ENCODE peak calls at places on chromosome 9, in five cellular contexts. U, N, M, I and P are unnamed samples.

GRCh38 chr9:122562134-122562760 is 9.3 kb downstream of the OR1N2 start:
- DNase-seq in U (no peak), N (no peak), M (no peak), I (no peak), P (no peak)

GRCh38 chr9:121498150-121498486 is 1.5 kb downstream of the GGTA1 start:
- DNase-seq in U (peak), N (peak), M (peak), I (peak), P (peak)

GRCh38 chr9:114837923-114838322 is 32.1 kb upstream of the TNFSF15 start:
- DNase-seq in U (no peak), N (no peak), M (no peak), I (no peak), P (no peak)

GRCh38 chr9:81687521-81688261 is 1.7 kb downstream of the TLE1 start:
- DNase-seq in U (no peak), N (no peak), M (no peak), I (peak), P (no peak)

GRCh38 chr9:79975471-79976316 is 403.9 kb downstream of the TLE4 start:
- DNase-seq in U (no peak), N (no peak), M (no peak), I (peak), P (no peak)

GRCh38 chr9:78365979-78366697 is 69.2 kb downstream of the PSAT1 start:
- DNase-seq in U (peak), N (no peak), M (no peak), I (no peak), P (no peak)

GRCh38 chr9:126935630-126936029 is 21.0 kb downstream of the RALGPS1 start:
- DNase-seq in U (no peak), N (no peak), M (no peak), I (no peak), P (no peak)

GRCh38 chr9:136302527-136302926 is 1.4 kb downstream of the CCDC187 start:
- DNase-seq in U (no peak), N (no peak), M (no peak), I (no peak), P (no peak)

GRCh38 chr9:97853056-97853843 is at the start of gene FOXE1:
- DNase-seq in U (no peak), N (no peak), M (no peak), I (no peak), P (no peak)

GRCh38 chr9:97307500-97308163 is at the start of gene CCDC180:
- DNase-seq in U (no peak), N (no peak), M (no peak), I (no peak), P (no peak)

GRCh38 chr9:36031774-36032565 is 4.7 kb upstream of the RECK start:
- DNase-seq in U (no peak), N (no peak), M (no peak), I (no peak), P (no peak)

GRCh38 chr9:19522558-19522957 is 113.7 kb downstream of the ACER2 start:
- DNase-seq in U (no peak), N (no peak), M (no peak), I (no peak), P (no peak)

GRCh38 chr9:114954986-114955623 is 24.7 kb upstream of the TNFSF8 start:
- DNase-seq in U (no peak), N (no peak), M (no peak), I (no peak), P (no peak)

GRCh38 chr9:125332527-125332926 is 70.9 kb downstream of the GAPVD1 start:
- DNase-seq in U (peak), N (no peak), M (no peak), I (no peak), P (no peak)

DNA sequence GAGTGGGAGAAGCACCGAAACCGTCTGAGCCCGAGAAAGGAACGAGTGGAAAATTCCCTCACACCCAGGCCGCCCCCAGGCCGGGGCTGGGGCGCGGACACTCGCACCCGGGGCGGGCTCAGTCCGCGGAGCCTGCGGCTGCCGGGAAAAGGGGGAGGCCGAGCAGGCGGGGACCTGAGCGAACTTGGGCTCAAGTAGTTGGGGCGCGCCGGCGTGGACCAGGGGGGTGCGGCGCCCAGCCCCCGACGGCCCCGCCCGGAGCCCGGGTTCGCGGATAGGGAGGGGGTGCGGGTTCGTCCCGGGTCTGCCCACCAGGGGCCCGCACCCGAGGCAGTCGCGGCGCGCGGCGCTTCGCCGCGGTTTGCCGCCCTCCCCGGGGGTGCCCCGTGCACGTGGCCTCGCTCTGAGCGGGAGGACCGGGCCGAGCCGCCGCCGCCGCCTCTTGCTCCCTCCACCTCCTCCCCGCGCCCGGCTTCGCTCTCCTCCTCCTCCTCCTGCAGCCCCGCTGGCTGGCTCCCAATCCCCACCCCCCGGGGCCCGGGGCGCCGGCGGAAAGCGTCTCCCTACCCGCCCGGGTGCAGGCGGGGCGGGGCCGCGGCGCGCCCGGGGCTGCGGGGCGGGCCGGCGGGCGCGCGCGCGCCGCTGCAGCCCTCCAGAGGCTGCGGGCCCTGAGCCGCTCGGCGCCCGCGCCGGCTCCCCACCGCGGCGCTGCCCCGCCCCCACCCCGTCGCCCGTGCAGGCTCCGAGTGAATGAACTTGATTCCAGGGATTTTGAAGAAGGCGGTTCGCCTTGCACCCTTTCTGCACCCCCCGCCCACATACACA is 1.2 kb upstream of the NFIB start:
- DNase-seq in U (peak), N (peak), M (no peak), I (peak), P (no peak)
- H3K4me3 ChIP-seq in U (peak), N (no peak), M (peak), I (peak), P (peak)

GRCh38 chr9:105455836-105456475 is 8.1 kb downstream of the FSD1L start:
- DNase-seq in U (no peak), N (no peak), M (no peak), I (no peak), P (no peak)

GRCh38 chr9:105452185-105452584 is 4.4 kb downstream of the FSD1L start:
- DNase-seq in U (no peak), N (no peak), M (no peak), I (no peak), P (no peak)

GRCh38 chr9:105458404-105458803 is 10.6 kb downstream of the FSD1L start:
- DNase-seq in U (no peak), N (no peak), M (no peak), I (no peak), P (no peak)

GRCh38 chr9:105459329-105459728 is 11.5 kb downstream of the FSD1L start:
- DNase-seq in U (no peak), N (no peak), M (no peak), I (no peak), P (no peak)

DNA sequence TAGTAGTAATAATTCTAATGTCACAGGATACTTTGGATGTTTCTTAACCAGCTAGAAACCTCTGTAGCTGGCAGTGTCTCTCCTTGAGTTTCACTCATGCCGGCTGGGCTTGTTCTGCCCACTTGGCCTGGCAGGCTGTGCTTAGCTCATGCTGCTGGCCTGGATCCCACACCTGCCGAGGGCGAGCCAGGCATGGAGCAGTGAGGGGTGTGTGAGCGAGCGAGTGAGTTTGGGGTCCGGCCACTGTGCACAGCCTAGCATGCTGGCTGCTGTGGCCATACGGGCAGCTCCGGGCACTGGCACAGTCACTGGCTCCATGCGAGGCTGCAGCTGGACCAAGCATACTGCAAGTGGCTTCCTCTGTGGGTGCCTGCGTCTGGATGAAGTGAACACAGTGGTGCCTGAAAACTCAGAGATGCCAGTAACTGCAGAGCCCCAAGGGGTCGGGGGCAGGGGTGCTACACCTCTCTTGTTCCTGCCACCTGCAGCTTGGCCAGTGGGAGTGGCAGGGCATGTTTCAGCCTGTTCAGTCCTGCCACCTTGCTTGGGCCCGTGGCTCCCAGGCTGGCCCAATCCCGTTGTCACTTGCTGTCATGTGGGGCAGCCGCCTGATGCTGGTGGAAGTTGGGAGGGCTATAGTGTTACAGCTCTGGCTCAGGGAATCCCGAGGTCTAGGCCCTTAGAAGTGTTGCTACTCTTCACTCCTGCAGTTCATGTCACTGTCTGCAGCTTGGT is 9.9 kb downstream of the FSD1L start:
- DNase-seq in U (no peak), N (no peak), M (no peak), I (peak), P (no peak)
- H3K4me3 ChIP-seq in U (no peak), N (no peak), M (no peak), I (peak), P (no peak)

GRCh38 chr9:106941901-106942300 is 78.9 kb downstream of the ZNF462 start:
- DNase-seq in U (no peak), N (no peak), M (no peak), I (no peak), P (no peak)

GRCh38 chr9:106945727-106946690 is 83.0 kb downstream of the ZNF462 start:
- DNase-seq in U (no peak), N (no peak), M (peak), I (no peak), P (no peak)

GRCh38 chr9:106947097-106947496 is 84.1 kb downstream of the ZNF462 start:
- DNase-seq in U (no peak), N (no peak), M (no peak), I (no peak), P (no peak)

GRCh38 chr9:106953166-106953565 is 90.2 kb downstream of the ZNF462 start:
- DNase-seq in U (no peak), N (no peak), M (peak), I (peak), P (no peak)

DNA sequence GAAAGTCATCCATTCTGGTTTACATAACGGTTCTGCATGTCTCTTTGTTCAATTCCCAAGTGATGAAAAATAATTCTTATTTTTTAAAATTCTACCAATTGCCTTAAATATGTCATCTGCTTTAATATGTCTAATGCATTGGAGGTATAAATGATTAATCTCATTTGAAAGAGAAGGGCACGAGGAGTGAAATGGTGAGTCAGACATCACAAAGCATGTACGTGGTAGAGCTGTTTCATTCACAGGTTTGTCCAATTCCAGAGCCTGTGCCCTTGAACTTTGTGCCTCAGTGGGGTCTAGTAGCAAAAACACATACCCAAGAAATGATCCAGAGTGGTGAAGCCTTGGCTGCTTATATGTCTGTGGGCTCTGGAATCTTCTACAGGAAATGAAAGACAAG is 84.5 kb downstream of the ZNF462 start:
- DNase-seq in U (no peak), N (no peak), M (no peak), I (no peak), P (no peak)
- H3K4me3 ChIP-seq in U (no peak), N (no peak), M (no peak), I (no peak), P (no peak)

GRCh38 chr9:133357656-133358055 is 1.3 kb downstream of the SURF2 start:
- DNase-seq in U (no peak), N (no peak), M (no peak), I (no peak), P (no peak)
- H3K4me3 ChIP-seq in U (peak), N (no peak), M (peak), I (no peak), P (peak)

GRCh38 chr9:86207193-86207592 is 52.3 kb downstream of the C9orf153 start:
- DNase-seq in U (no peak), N (no peak), M (no peak), I (no peak), P (no peak)

GRCh38 chr9:86201474-86202337 is 57.8 kb downstream of the C9orf153 start:
- DNase-seq in U (no peak), N (no peak), M (no peak), I (no peak), P (no peak)

GRCh38 chr9:86200599-86201162 is 58.8 kb downstream of the C9orf153 start:
- DNase-seq in U (no peak), N (no peak), M (no peak), I (no peak), P (no peak)

DNA sequence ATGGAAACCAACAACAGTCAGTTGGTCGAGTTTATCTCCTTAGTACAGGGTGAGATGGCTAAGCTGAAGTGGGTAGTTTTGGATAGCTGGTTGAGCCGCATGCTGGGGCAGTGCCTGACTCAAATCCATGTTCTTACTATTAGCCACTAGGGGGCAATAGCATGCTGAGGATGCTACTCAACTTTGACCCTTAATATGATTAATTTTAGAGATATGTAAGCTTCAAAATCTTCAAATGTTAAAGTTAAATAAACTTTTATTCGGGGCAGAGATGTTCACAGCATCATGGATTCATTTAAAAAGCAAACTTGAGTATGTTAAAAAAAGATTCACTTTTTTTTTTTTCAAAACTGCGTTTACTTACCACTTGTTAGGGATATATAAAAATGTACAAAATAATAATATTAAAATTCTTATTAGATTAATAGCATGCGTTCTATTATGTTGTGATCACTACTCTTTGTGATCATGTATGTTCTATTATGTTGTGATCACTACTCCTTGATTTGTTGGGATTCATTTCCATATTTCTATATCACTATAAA is 57.0 kb downstream of the C9orf153 start:
- DNase-seq in U (peak), N (peak), M (peak), I (no peak), P (peak)
- H3K4me3 ChIP-seq in U (no peak), N (no peak), M (no peak), I (no peak), P (no peak)